ENCODE peak calls at places on chromosomes 12 and 14, in seven cellular contexts. One of them, this sample, is unnamed.

GRCh38 chr12:13435535-13435934 is 239.0 kb downstream of the EMP1 start:
- DNase-seq in uterus: no peak
- DNase-seq in neuronal stem cell: no peak
- DNase-seq in EL: peak
- DNase-seq in left cardiac atrium: no peak
- DNase-seq in amniotic stem cell: no peak
- DNase-seq in T-cell: no peak
- DNase-seq in this sample: no peak

GRCh38 chr14:104436047-104436531 is 143.5 kb upstream of the C14orf180 start:
- DNase-seq in uterus: no peak
- DNase-seq in EL: peak
- DNase-seq in neuronal stem cell: no peak
- DNase-seq in T-cell: no peak
- DNase-seq in left cardiac atrium: peak
- DNase-seq in amniotic stem cell: no peak
- DNase-seq in this sample: peak

GRCh38 chr14:96265387-96265786 is 9.4 kb downstream of the BDKRB1 start:
- DNase-seq in neuronal stem cell: no peak
- DNase-seq in EL: no peak
- DNase-seq in left cardiac atrium: no peak
- DNase-seq in amniotic stem cell: no peak
- DNase-seq in T-cell: no peak
- DNase-seq in uterus: no peak
- DNase-seq in this sample: no peak

GRCh38 chr12:46082473-46082872 is 92.1 kb upstream of the SCAF11 start:
- DNase-seq in EL: no peak
- DNase-seq in neuronal stem cell: no peak
- DNase-seq in left cardiac atrium: no peak
- DNase-seq in uterus: no peak
- DNase-seq in amniotic stem cell: no peak
- DNase-seq in T-cell: no peak
- DNase-seq in this sample: no peak

GRCh38 chr14:50943261-50943942 is 881 bp downstream of the PYGL start:
- DNase-seq in EL: peak
- DNase-seq in amniotic stem cell: no peak
- DNase-seq in uterus: peak
- DNase-seq in left cardiac atrium: peak
- DNase-seq in neuronal stem cell: peak
- DNase-seq in T-cell: no peak
- DNase-seq in this sample: peak

GRCh38 chr14:24231263-24232120 is 675 bp downstream of the NEDD8 start:
- DNase-seq in amniotic stem cell: no peak
- DNase-seq in neuronal stem cell: no peak
- DNase-seq in uterus: no peak
- DNase-seq in left cardiac atrium: no peak
- DNase-seq in EL: no peak
- DNase-seq in T-cell: no peak
- DNase-seq in this sample: no peak

GRCh38 chr14:62234849-62235248 is 472.6 kb downstream of the SNAPC1 start:
- DNase-seq in EL: no peak
- DNase-seq in left cardiac atrium: no peak
- DNase-seq in neuronal stem cell: no peak
- DNase-seq in uterus: no peak
- DNase-seq in T-cell: no peak
- DNase-seq in amniotic stem cell: no peak
- DNase-seq in this sample: no peak

GRCh38 chr12:70671698-70672097 is 34.5 kb upstream of the PTPRB start:
- DNase-seq in left cardiac atrium: no peak
- DNase-seq in uterus: no peak
- DNase-seq in EL: no peak
- DNase-seq in neuronal stem cell: no peak
- DNase-seq in amniotic stem cell: no peak
- DNase-seq in T-cell: no peak
- DNase-seq in this sample: no peak

GRCh38 chr12:114269153-114269552 is 136.8 kb downstream of the TBX5 start:
- DNase-seq in T-cell: no peak
- DNase-seq in left cardiac atrium: no peak
- DNase-seq in neuronal stem cell: no peak
- DNase-seq in uterus: no peak
- DNase-seq in EL: no peak
- DNase-seq in amniotic stem cell: no peak
- DNase-seq in this sample: no peak

GRCh38 chr14:68178282-68178681 is 358.7 kb downstream of the RAD51B start:
- DNase-seq in neuronal stem cell: no peak
- DNase-seq in uterus: no peak
- DNase-seq in EL: no peak
- DNase-seq in left cardiac atrium: no peak
- DNase-seq in amniotic stem cell: no peak
- DNase-seq in T-cell: no peak
- DNase-seq in this sample: no peak

GRCh38 chr12:34604631-34605509 is 582.6 kb downstream of the ALG10 start:
- DNase-seq in neuronal stem cell: no peak
- DNase-seq in EL: no peak
- DNase-seq in amniotic stem cell: no peak
- DNase-seq in T-cell: no peak
- DNase-seq in uterus: no peak
- DNase-seq in left cardiac atrium: no peak
- DNase-seq in this sample: no peak

GRCh38 chr12:111991946-111992345 is 21.0 kb downstream of the TMEM116 start:
- DNase-seq in left cardiac atrium: no peak
- DNase-seq in uterus: no peak
- DNase-seq in T-cell: no peak
- DNase-seq in neuronal stem cell: no peak
- DNase-seq in EL: peak
- DNase-seq in amniotic stem cell: no peak
- DNase-seq in this sample: no peak

GRCh38 chr12:131135311-131135785 is 181.6 kb downstream of the ADGRD1 start:
- DNase-seq in left cardiac atrium: no peak
- DNase-seq in EL: no peak
- DNase-seq in T-cell: no peak
- DNase-seq in amniotic stem cell: no peak
- DNase-seq in uterus: no peak
- DNase-seq in neuronal stem cell: no peak
- DNase-seq in this sample: no peak

GRCh38 chr12:97464241-97465011 is 1.8 kb downstream of the RMST start:
- DNase-seq in amniotic stem cell: no peak
- DNase-seq in EL: no peak
- DNase-seq in uterus: no peak
- DNase-seq in T-cell: no peak
- DNase-seq in left cardiac atrium: no peak
- DNase-seq in neuronal stem cell: peak
- DNase-seq in this sample: no peak

GRCh38 chr14:73723799-73724621 is 9.8 kb upstream of the PNMA1 start:
- DNase-seq in EL: peak
- DNase-seq in left cardiac atrium: peak
- DNase-seq in T-cell: no peak
- DNase-seq in amniotic stem cell: peak
- DNase-seq in uterus: peak
- DNase-seq in neuronal stem cell: no peak
- DNase-seq in this sample: peak

GRCh38 chr14:77139540-77140342 is 1.9 kb downstream of the ZDHHC22 start:
- DNase-seq in neuronal stem cell: peak
- DNase-seq in left cardiac atrium: no peak
- DNase-seq in EL: peak
- DNase-seq in uterus: no peak
- DNase-seq in T-cell: peak
- DNase-seq in amniotic stem cell: no peak
- DNase-seq in this sample: peak

GRCh38 chr12:104598342-104599271 is 141.9 kb downstream of the CHST11 start:
- DNase-seq in uterus: no peak
- DNase-seq in left cardiac atrium: no peak
- DNase-seq in neuronal stem cell: no peak
- DNase-seq in amniotic stem cell: no peak
- DNase-seq in T-cell: no peak
- DNase-seq in EL: no peak
- DNase-seq in this sample: peak

GRCh38 chr14:100665518-100666032 is 61.1 kb upstream of the DLK1 start:
- DNase-seq in uterus: no peak
- DNase-seq in left cardiac atrium: no peak
- DNase-seq in amniotic stem cell: no peak
- DNase-seq in EL: no peak
- DNase-seq in T-cell: no peak
- DNase-seq in neuronal stem cell: no peak
- DNase-seq in this sample: peak

GRCh38 chr12:120706029-120706428 is 4.2 kb upstream of the UNC119B start:
- DNase-seq in neuronal stem cell: no peak
- DNase-seq in uterus: no peak
- DNase-seq in EL: no peak
- DNase-seq in T-cell: no peak
- DNase-seq in left cardiac atrium: no peak
- DNase-seq in amniotic stem cell: no peak
- DNase-seq in this sample: no peak

GRCh38 chr14:96039633-96040311 is 610 bp downstream of the C14orf132 start:
- DNase-seq in neuronal stem cell: peak
- DNase-seq in left cardiac atrium: peak
- DNase-seq in EL: peak
- DNase-seq in uterus: peak
- DNase-seq in amniotic stem cell: no peak
- DNase-seq in T-cell: peak
- DNase-seq in this sample: peak

GRCh38 chr12:128940090-128940888 is 87.0 kb downstream of the GLT1D1 start:
- DNase-seq in T-cell: no peak
- DNase-seq in neuronal stem cell: no peak
- DNase-seq in uterus: no peak
- DNase-seq in amniotic stem cell: no peak
- DNase-seq in left cardiac atrium: no peak
- DNase-seq in EL: no peak
- DNase-seq in this sample: no peak

GRCh38 chr12:131831635-131832041 is 3.4 kb downstream of the MMP17 start:
- DNase-seq in EL: peak
- DNase-seq in amniotic stem cell: no peak
- DNase-seq in neuronal stem cell: no peak
- DNase-seq in left cardiac atrium: no peak
- DNase-seq in T-cell: no peak
- DNase-seq in uterus: peak
- DNase-seq in this sample: peak

GRCh38 chr14:71933026-71933587 is 878 bp downstream of the RGS6 start:
- DNase-seq in T-cell: no peak
- DNase-seq in uterus: no peak
- DNase-seq in EL: no peak
- DNase-seq in neuronal stem cell: peak
- DNase-seq in amniotic stem cell: no peak
- DNase-seq in left cardiac atrium: no peak
- DNase-seq in this sample: no peak

GRCh38 chr14:30450620-30451019 is 108.3 kb upstream of the G2E3 start:
- DNase-seq in EL: no peak
- DNase-seq in uterus: no peak
- DNase-seq in left cardiac atrium: no peak
- DNase-seq in amniotic stem cell: no peak
- DNase-seq in neuronal stem cell: no peak
- DNase-seq in T-cell: no peak
- DNase-seq in this sample: no peak

GRCh38 chr12:52214421-52214802 is 18.6 kb upstream of the KRT7 start:
- DNase-seq in amniotic stem cell: no peak
- DNase-seq in uterus: no peak
- DNase-seq in T-cell: no peak
- DNase-seq in left cardiac atrium: peak
- DNase-seq in neuronal stem cell: no peak
- DNase-seq in EL: no peak
- DNase-seq in this sample: no peak

GRCh38 chr12:96890331-96890730 is 16.7 kb upstream of the NEDD1 start:
- DNase-seq in left cardiac atrium: no peak
- DNase-seq in EL: no peak
- DNase-seq in uterus: no peak
- DNase-seq in neuronal stem cell: no peak
- DNase-seq in T-cell: no peak
- DNase-seq in amniotic stem cell: no peak
- DNase-seq in this sample: no peak

GRCh38 chr14:31457665-31458659 is 656 bp upstream of the DTD2 start:
- DNase-seq in EL: no peak
- DNase-seq in T-cell: no peak
- DNase-seq in left cardiac atrium: no peak
- DNase-seq in uterus: no peak
- DNase-seq in neuronal stem cell: peak
- DNase-seq in amniotic stem cell: no peak
- DNase-seq in this sample: no peak

GRCh38 chr14:103656031-103656757 is 27.2 kb downstream of the KLC1 start:
- DNase-seq in T-cell: no peak
- DNase-seq in left cardiac atrium: no peak
- DNase-seq in amniotic stem cell: no peak
- DNase-seq in EL: no peak
- DNase-seq in neuronal stem cell: no peak
- DNase-seq in uterus: no peak
- DNase-seq in this sample: no peak

GRCh38 chr14:78129375-78129774 is 40.8 kb upstream of the NRXN3 start:
- DNase-seq in EL: no peak
- DNase-seq in amniotic stem cell: no peak
- DNase-seq in left cardiac atrium: no peak
- DNase-seq in neuronal stem cell: no peak
- DNase-seq in uterus: no peak
- DNase-seq in T-cell: no peak
- DNase-seq in this sample: no peak

GRCh38 chr12:66111605-66112004 is 18.9 kb downstream of the LLPH start:
- DNase-seq in T-cell: no peak
- DNase-seq in uterus: no peak
- DNase-seq in amniotic stem cell: no peak
- DNase-seq in EL: peak
- DNase-seq in neuronal stem cell: no peak
- DNase-seq in left cardiac atrium: no peak
- DNase-seq in this sample: no peak

GRCh38 chr14:96638041-96638855 is 136.1 kb downstream of the PAPOLA start:
- DNase-seq in neuronal stem cell: no peak
- DNase-seq in uterus: peak
- DNase-seq in T-cell: no peak
- DNase-seq in amniotic stem cell: no peak
- DNase-seq in EL: no peak
- DNase-seq in left cardiac atrium: no peak
- DNase-seq in this sample: no peak

GRCh38 chr12:92784795-92785562 is 82.2 kb downstream of the PLEKHG7 start:
- DNase-seq in T-cell: no peak
- DNase-seq in neuronal stem cell: peak
- DNase-seq in left cardiac atrium: no peak
- DNase-seq in EL: peak
- DNase-seq in amniotic stem cell: no peak
- DNase-seq in uterus: no peak
- DNase-seq in this sample: no peak

GRCh38 chr12:75842119-75842518 is 189.5 kb downstream of the PHLDA1 start:
- DNase-seq in uterus: no peak
- DNase-seq in amniotic stem cell: no peak
- DNase-seq in neuronal stem cell: no peak
- DNase-seq in T-cell: no peak
- DNase-seq in EL: no peak
- DNase-seq in left cardiac atrium: no peak
- DNase-seq in this sample: no peak

GRCh38 chr12:22598141-22598762 is 26.7 kb upstream of the ETNK1 start:
- DNase-seq in EL: no peak
- DNase-seq in neuronal stem cell: no peak
- DNase-seq in amniotic stem cell: no peak
- DNase-seq in left cardiac atrium: no peak
- DNase-seq in uterus: no peak
- DNase-seq in T-cell: no peak
- DNase-seq in this sample: no peak

GRCh38 chr12:51190820-51191219 is 17.9 kb upstream of the TFCP2 start:
- DNase-seq in neuronal stem cell: no peak
- DNase-seq in uterus: no peak
- DNase-seq in T-cell: no peak
- DNase-seq in EL: no peak
- DNase-seq in left cardiac atrium: no peak
- DNase-seq in amniotic stem cell: no peak
- DNase-seq in this sample: no peak

GRCh38 chr12:96073346-96074336 is 38.3 kb upstream of the LTA4H start:
- DNase-seq in neuronal stem cell: no peak
- DNase-seq in uterus: no peak
- DNase-seq in left cardiac atrium: no peak
- DNase-seq in amniotic stem cell: no peak
- DNase-seq in EL: no peak
- DNase-seq in T-cell: no peak
- DNase-seq in this sample: no peak

This sample was measured in left ventricle myocardium superior.